ENCODE peak calls at places on chromosomes 12 and 14, in five cellular contexts. Z is CD4-positive, CD25-positive, alpha-beta regulatory T cell; H is cardiac muscle cell; U is lung; T is right cardiac atrium. J is an unnamed sample. For H3K4me1, the result is how much of the 10 kb centered on the place peaks cover.

GRCh38 chr14:55383541-55384140 is 28.0 kb downstream of the ATG14 start:
- DNase-seq in T (no peak), H (peak), Z (no peak), U (no peak), J (no peak)

GRCh38 chr12:123384994-123385376 is 1.1 kb downstream of the KMT5A start:
- DNase-seq in H (no peak), T (no peak), Z (no peak), U (no peak), J (no peak)

GRCh38 chr12:38502016-38502415 is 185.4 kb downstream of the ALG10B start:
- DNase-seq in U (no peak), H (no peak), Z (no peak), T (no peak), J (no peak)

GRCh38 chr14:92985521-92985920 is 62.6 kb downstream of the CHGA start:
- DNase-seq in H (no peak), Z (no peak), U (no peak), T (no peak), J (no peak)

GRCh38 chr12:92049403-92049802 is 96.2 kb downstream of the BTG1 start:
- DNase-seq in H (no peak), U (no peak), Z (no peak), T (no peak), J (no peak)

GRCh38 chr12:2868986-2869385 is 8.0 kb downstream of the FOXM1 start:
- DNase-seq in Z (no peak), U (no peak), H (no peak), T (no peak), J (no peak)

GRCh38 chr14:50060871-50061663 is 55.3 kb downstream of the VCPKMT start:
- DNase-seq in T (peak), Z (peak), U (no peak), H (no peak), J (peak)

GRCh38 chr14:104895786-104896642 is 28.7 kb upstream of the PLD4 start:
- DNase-seq in Z (no peak), T (peak), U (peak), H (no peak), J (no peak)

GRCh38 chr12:131229426-131230339 is 276.0 kb downstream of the ADGRD1 start:
- DNase-seq in Z (no peak), U (no peak), T (no peak), H (peak), J (no peak)

GRCh38 chr12:10362828-10363664 is 26.8 kb downstream of the KLRK1 start:
- DNase-seq in Z (no peak), T (no peak), H (no peak), U (no peak), J (no peak)

GRCh38 chr12:123475256-123475703 is 17.3 kb downstream of the SNRNP35 start:
- DNase-seq in H (no peak), U (no peak), Z (no peak), T (no peak), J (peak)

GRCh38 chr12:45583011-45583657 is 146.4 kb upstream of the ARID2 start:
- DNase-seq in T (no peak), U (no peak), Z (no peak), H (no peak), J (no peak)

GRCh38 chr12:57467212-57467874 is 7.8 kb downstream of the GLI1 start:
- DNase-seq in Z (no peak), U (no peak), H (no peak), T (no peak), J (no peak)

GRCh38 chr12:130063866-130064265 is 98.4 kb upstream of the FZD10 start:
- DNase-seq in T (no peak), H (no peak), Z (no peak), U (no peak), J (no peak)

GRCh38 chr14:103680491-103681231 is 34.6 kb downstream of the XRCC3 start:
- DNase-seq in Z (no peak), U (no peak), T (no peak), H (no peak), J (no peak)

GRCh38 chr14:77250927-77251326 is 20.1 kb downstream of the NGB start:
- DNase-seq in T (no peak), Z (no peak), H (no peak), U (no peak), J (no peak)

GRCh38 chr14:77245820-77246219 is 25.2 kb downstream of the NGB start:
- DNase-seq in U (no peak), H (no peak), Z (no peak), T (no peak), J (no peak)

GRCh38 chr14:77246784-77247183 is 24.2 kb downstream of the NGB start:
- DNase-seq in T (no peak), U (no peak), Z (no peak), H (no peak), J (no peak)

GRCh38 chr14:77249286-77249685 is 21.7 kb downstream of the NGB start:
- DNase-seq in H (no peak), Z (no peak), U (no peak), T (no peak), J (no peak)

DNA sequence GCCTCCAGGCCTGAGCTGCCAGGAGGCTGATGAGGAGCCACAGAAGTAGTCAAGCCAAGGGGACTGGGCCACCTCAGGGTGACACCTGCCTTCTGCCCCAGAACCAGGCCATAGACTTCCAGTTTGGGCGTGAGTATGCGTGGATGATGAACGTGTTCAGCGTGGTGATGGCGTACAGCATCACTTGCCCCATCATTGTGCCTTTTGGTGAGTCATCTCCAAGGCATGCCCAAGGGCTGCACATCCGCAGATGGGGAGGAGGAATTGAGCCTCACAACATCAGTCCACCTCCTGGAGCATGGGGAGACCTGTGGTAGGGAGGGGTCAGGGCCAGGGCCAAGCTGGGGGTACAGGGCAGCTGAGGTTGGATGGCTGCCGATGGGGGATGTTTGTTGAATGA is 22.3 kb downstream of the NGB start:
- DNase-seq in U (no peak), H (no peak), T (no peak), Z (no peak), J (no peak)
- H3K4me1 ChIP-seq in U (under half), H (under half), T (under half), Z (under half), J (under half)

DNA sequence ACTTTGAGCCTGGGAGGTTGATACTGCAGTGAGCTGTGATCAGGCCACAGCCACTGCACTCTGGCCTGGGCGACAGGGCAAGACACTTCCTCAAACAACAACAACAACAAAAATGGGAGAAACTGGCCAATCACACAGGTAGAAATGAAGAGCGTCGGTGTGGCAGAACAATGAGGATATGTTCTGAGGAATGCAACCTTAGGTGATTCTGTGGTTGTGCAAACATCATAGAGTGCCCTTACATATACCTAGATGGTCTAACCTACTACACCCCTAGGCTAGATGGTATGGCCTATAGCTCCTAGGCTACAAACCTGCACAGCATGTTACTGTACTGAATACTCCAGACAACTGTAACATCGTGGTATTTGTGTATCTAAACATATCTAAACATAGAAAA is 3.7 kb upstream of the PRDM4 start:
- DNase-seq in Z (no peak), U (no peak), T (no peak), H (no peak), J (no peak)
- H3K4me1 ChIP-seq in Z (under half), U (under half), T (under half), H (under half), J (under half)

GRCh38 chr12:51949342-51950030 is 2.0 kb upstream of the ACVR1B start:
- DNase-seq in T (no peak), H (no peak), U (no peak), Z (no peak), J (no peak)

GRCh38 chr12:51944608-51945233 is 6.8 kb upstream of the ACVR1B start:
- DNase-seq in H (no peak), U (no peak), Z (no peak), T (no peak), J (no peak)

GRCh38 chr12:51948066-51948465 is 3.4 kb upstream of the ACVR1B start:
- DNase-seq in U (no peak), H (no peak), Z (no peak), T (no peak), J (no peak)

GRCh38 chr12:51950682-51951198 is 759 bp upstream of the ACVR1B start:
- DNase-seq in U (no peak), H (no peak), T (no peak), Z (no peak), J (no peak)

GRCh38 chr12:51947597-51947996 is 3.9 kb upstream of the ACVR1B start:
- DNase-seq in H (no peak), Z (no peak), U (no peak), T (no peak), J (no peak)
- H3K4me1 ChIP-seq in H (under half), Z (under half), U (under half), T (under half), J (under half)

GRCh38 chr12:66482880-66483279 is 180.6 kb downstream of the HELB start:
- DNase-seq in Z (no peak), U (no peak), T (no peak), H (peak), J (no peak)
- H3K4me1 ChIP-seq in Z (under half), U (under half), T (under half), H (under half), J (under half)

GRCh38 chr14:39266871-39267591 is 33.3 kb downstream of the MIA2 start:
- DNase-seq in T (peak), U (peak), H (peak), Z (peak), J (peak)

GRCh38 chr14:39266589-39266870 is 32.8 kb downstream of the MIA2 start:
- DNase-seq in T (peak), Z (no peak), U (peak), H (no peak), J (no peak)

GRCh38 chr14:39264558-39264957 is 30.8 kb downstream of the MIA2 start:
- DNase-seq in U (no peak), Z (no peak), H (no peak), T (no peak), J (no peak)

GRCh38 chr14:39265032-39265431 is 31.3 kb downstream of the MIA2 start:
- DNase-seq in Z (no peak), U (no peak), T (no peak), H (peak), J (no peak)

GRCh38 chr14:39265741-39266588 is 32.2 kb downstream of the MIA2 start:
- DNase-seq in H (peak), T (no peak), Z (no peak), U (no peak), J (no peak)
- H3K4me1 ChIP-seq in H (under half), T (under half), Z (under half), U (under half), J (under half)

DNA sequence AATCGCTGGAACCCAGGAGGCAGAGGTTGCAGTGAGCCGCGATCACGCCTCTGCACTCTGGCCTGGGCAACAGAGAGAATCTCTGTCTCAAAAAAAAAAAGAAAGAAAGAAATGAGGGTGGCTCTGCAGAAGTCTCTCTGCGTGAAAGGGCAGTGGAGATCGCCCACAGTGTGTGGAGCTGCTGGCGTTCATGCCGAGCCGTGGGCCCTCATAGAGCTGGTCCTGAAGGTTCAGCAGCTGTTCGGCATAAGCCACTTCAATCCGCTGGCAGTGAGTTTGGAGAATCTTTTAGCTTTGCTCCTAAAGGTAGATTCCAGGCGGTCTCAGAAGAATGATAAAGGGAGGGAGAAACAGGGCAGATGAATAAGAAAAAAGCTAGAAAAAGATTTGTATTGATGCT is 36.7 kb upstream of the ATP2A2 start:
- DNase-seq in U (no peak), T (no peak), Z (no peak), H (peak), J (no peak)
- H3K4me1 ChIP-seq in U (under half), T (under half), Z (under half), H (half or more), J (under half)

DNA sequence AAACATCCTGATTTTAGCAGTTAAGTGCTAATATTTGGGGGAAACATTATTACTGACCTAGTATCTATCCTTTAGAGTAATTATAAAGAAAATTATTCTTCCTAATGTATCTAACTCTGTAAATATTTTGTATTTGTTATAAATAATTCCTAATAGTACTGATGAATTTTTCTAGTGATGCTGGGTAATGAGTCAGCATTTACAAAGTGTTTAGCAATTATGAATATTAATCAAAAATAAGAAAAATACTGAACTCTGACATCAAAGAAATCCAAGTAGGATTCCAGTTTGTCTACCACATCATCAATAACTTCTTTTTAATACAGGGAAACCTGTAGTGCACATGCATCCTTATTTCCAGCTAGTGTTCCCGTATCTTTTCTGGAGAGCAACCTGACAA is 9.0 kb downstream of the NAP1L1 start:
- DNase-seq in T (no peak), H (no peak), U (no peak), Z (no peak), J (no peak)
- H3K4me1 ChIP-seq in T (under half), H (under half), U (under half), Z (under half), J (under half)

GRCh38 chr12:6362383-6362782 is 13.0 kb downstream of the SCNN1A start:
- DNase-seq in U (no peak), Z (no peak), T (no peak), H (no peak), J (no peak)

GRCh38 chr12:6364037-6364360 is 11.4 kb downstream of the SCNN1A start:
- DNase-seq in Z (no peak), U (no peak), H (no peak), T (no peak), J (no peak)

GRCh38 chr12:6361834-6362233 is 13.5 kb downstream of the SCNN1A start:
- DNase-seq in Z (no peak), H (no peak), U (no peak), T (peak), J (no peak)

GRCh38 chr12:6363330-6364036 is 11.9 kb downstream of the SCNN1A start:
- DNase-seq in U (no peak), H (peak), Z (peak), T (peak), J (no peak)

GRCh38 chr12:6363010-6363329 is 12.4 kb downstream of the SCNN1A start:
- DNase-seq in Z (no peak), H (no peak), T (no peak), U (no peak), J (no peak)
- H3K4me1 ChIP-seq in Z (under half), H (under half), T (under half), U (under half), J (under half)

J was measured in naive thymus-derived CD4-positive, alpha-beta T cell.